ENCODE peak calls at places on chromosomes 5 and 9, in ten cellular contexts. G is cardiac muscle cell, R is H1, I is upper lobe of left lung, T is adrenal gland, J is AG04449, H is GM06990, E is A549, B is IMR-90, L is tibial artery. Q is an unnamed sample.

GRCh38 chr5:96175090-96175489 is 213.4 kb upstream of the ELL2 start:
- DNase-seq in G (no peak), R (no peak), I (no peak), T (no peak), J (no peak), H (peak), E (peak), B (no peak), L (no peak), Q (no peak)

GRCh38 chr5:55923177-55923872 is 71.4 kb downstream of the IL6ST start:
- DNase-seq in G (no peak), R (no peak), I (no peak), T (no peak), J (no peak), H (no peak), E (no peak), B (no peak), L (peak), Q (no peak)

GRCh38 chr5:119512277-119512676 is 60.0 kb downstream of the HSD17B4 start:
- DNase-seq in G (no peak), R (no peak), I (no peak), T (no peak), J (no peak), H (no peak), E (no peak), B (no peak), L (no peak), Q (no peak)

GRCh38 chr5:109407913-109408312 is 1.9 kb downstream of the PJA2 start:
- DNase-seq in G (no peak), R (no peak), I (no peak), T (no peak), J (no peak), H (no peak), E (no peak), B (no peak), L (no peak), Q (no peak)

GRCh38 chr9:101371813-101372212 is 13.0 kb downstream of the BAAT start:
- DNase-seq in G (no peak), R (no peak), I (no peak), T (no peak), J (no peak), H (no peak), E (no peak), B (no peak), L (no peak), Q (no peak)

GRCh38 chr5:13739462-13739861 is 205.0 kb downstream of the DNAH5 start:
- DNase-seq in G (no peak), R (no peak), I (no peak), T (no peak), J (no peak), H (no peak), E (no peak), B (no peak), L (no peak), Q (no peak)

GRCh38 chr9:83441390-83441789 is 96.8 kb downstream of the FRMD3 start:
- DNase-seq in G (no peak), R (no peak), I (no peak), T (peak), J (no peak), H (no peak), E (no peak), B (no peak), L (no peak), Q (no peak)

GRCh38 chr5:107364443-107365096 is 306.2 kb downstream of the EFNA5 start:
- DNase-seq in G (no peak), R (no peak), I (no peak), T (no peak), J (no peak), H (no peak), E (no peak), B (no peak), L (no peak), Q (no peak)

GRCh38 chr9:93317495-93318094 is 133.7 kb downstream of the WNK2 start:
- DNase-seq in G (no peak), R (no peak), I (no peak), T (no peak), J (no peak), H (no peak), E (no peak), B (no peak), L (peak), Q (no peak)

GRCh38 chr5:173231381-173231766 is 3.6 kb downstream of the NKX2-5 start:
- DNase-seq in G (peak), R (no peak), I (no peak), T (no peak), J (no peak), H (no peak), E (no peak), B (no peak), L (peak), Q (no peak)

GRCh38 chr9:137326436-137327060 is 24.5 kb upstream of the NRARP start:
- DNase-seq in G (no peak), R (no peak), I (no peak), T (no peak), J (no peak), H (peak), E (no peak), B (no peak), L (peak), Q (no peak)

GRCh38 chr5:119360905-119361605 is 5.2 kb downstream of the TNFAIP8 start:
- DNase-seq in G (no peak), R (no peak), I (peak), T (no peak), J (no peak), H (no peak), E (no peak), B (peak), L (no peak), Q (no peak)

GRCh38 chr9:109469646-109470358 is 28.3 kb downstream of the PTPN3 start:
- DNase-seq in G (peak), R (peak), I (no peak), T (peak), J (peak), H (peak), E (peak), B (peak), L (peak), Q (peak)

GRCh38 chr9:34558911-34559615 is 30.5 kb downstream of the CNTFR start:
- DNase-seq in G (no peak), R (no peak), I (no peak), T (no peak), J (no peak), H (no peak), E (no peak), B (no peak), L (no peak), Q (no peak)

GRCh38 chr9:70493046-70493445 is 78.6 kb upstream of the KLF9 start:
- DNase-seq in G (no peak), R (no peak), I (no peak), T (no peak), J (no peak), H (no peak), E (no peak), B (no peak), L (no peak), Q (no peak)

GRCh38 chr9:70043689-70044449 is at the start of gene MAMDC2:
- DNase-seq in G (peak), R (no peak), I (peak), T (no peak), J (no peak), H (no peak), E (no peak), B (peak), L (peak), Q (no peak)

GRCh38 chr9:33172735-33173238 is 5.7 kb upstream of the B4GALT1 start:
- DNase-seq in G (no peak), R (no peak), I (no peak), T (no peak), J (no peak), H (no peak), E (no peak), B (no peak), L (no peak), Q (peak)

GRCh38 chr5:80245986-80246781 is 9.7 kb downstream of the SERINC5 start:
- DNase-seq in G (no peak), R (no peak), I (no peak), T (no peak), J (no peak), H (no peak), E (no peak), B (peak), L (no peak), Q (peak)

GRCh38 chr5:65801332-65801731 is 79.3 kb downstream of the NLN start:
- DNase-seq in G (no peak), R (no peak), I (no peak), T (no peak), J (no peak), H (no peak), E (no peak), B (peak), L (no peak), Q (no peak)

GRCh38 chr5:132204330-132204729 is 23.3 kb downstream of the P4HA2 start:
- DNase-seq in G (no peak), R (no peak), I (no peak), T (no peak), J (no peak), H (no peak), E (no peak), B (no peak), L (no peak), Q (no peak)

GRCh38 chr5:3542158-3542557 is 53.5 kb upstream of the IRX1 start:
- DNase-seq in G (no peak), R (no peak), I (no peak), T (no peak), J (no peak), H (no peak), E (no peak), B (no peak), L (no peak), Q (no peak)

GRCh38 chr9:134225186-134225585 is 60.8 kb upstream of the RNU6ATAC start:
- DNase-seq in G (no peak), R (no peak), I (no peak), T (no peak), J (no peak), H (no peak), E (no peak), B (no peak), L (no peak), Q (no peak)

GRCh38 chr9:78685471-78685870 is 388.5 kb downstream of the PSAT1 start:
- DNase-seq in G (no peak), R (no peak), I (no peak), T (no peak), J (no peak), H (no peak), E (no peak), B (no peak), L (no peak), Q (no peak)

GRCh38 chr5:123036391-123037103 is at the start of gene PPIC:
- DNase-seq in G (peak), R (peak), I (peak), T (peak), J (no peak), H (peak), E (peak), B (peak), L (peak), Q (no peak)

GRCh38 chr9:32627394-32627954 is 8.0 kb downstream of the TAF1L start:
- DNase-seq in G (no peak), R (no peak), I (no peak), T (no peak), J (no peak), H (no peak), E (no peak), B (no peak), L (no peak), Q (peak)

GRCh38 chr5:109829331-109829730 is 139.6 kb downstream of the MAN2A1 start:
- DNase-seq in G (no peak), R (no peak), I (no peak), T (no peak), J (no peak), H (no peak), E (no peak), B (peak), L (no peak), Q (no peak)

GRCh38 chr9:114308361-114308950 is 14.4 kb upstream of the ORM1 start:
- DNase-seq in G (no peak), R (no peak), I (no peak), T (peak), J (no peak), H (no peak), E (no peak), B (no peak), L (peak), Q (no peak)

GRCh38 chr5:143213231-143213850 is 190.1 kb downstream of the NR3C1 start:
- DNase-seq in G (no peak), R (no peak), I (no peak), T (no peak), J (no peak), H (peak), E (no peak), B (peak), L (no peak), Q (no peak)
- TF ChIP-seq CTCF in G (no peak), R (no peak), I (no peak), T (no peak), J (no peak), H (no peak), E (no peak), B (no peak), L (no peak), Q (no peak)

DNA sequence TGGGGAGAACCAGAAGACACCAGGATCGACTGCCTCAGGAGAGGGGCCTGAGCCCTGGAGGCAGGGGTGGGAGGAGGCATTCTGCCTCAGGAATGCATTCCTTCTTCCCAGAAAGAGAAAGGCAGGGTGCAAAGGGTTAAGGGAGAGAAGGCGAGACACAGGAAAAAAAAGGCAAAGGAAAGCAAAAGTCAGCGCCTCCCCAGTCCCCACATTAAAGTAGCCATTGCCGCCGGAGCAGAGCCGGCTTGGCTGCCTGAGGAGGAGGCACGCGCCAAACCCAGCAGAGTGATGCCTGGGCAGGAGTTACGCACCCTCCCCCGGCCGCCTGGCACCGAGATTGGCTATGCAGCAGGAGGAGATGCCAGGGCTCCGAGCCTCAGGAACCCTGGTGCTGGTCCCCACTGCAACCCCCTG is 123.9 kb upstream of the PHYKPL start:
- DNase-seq in G (no peak), R (no peak), I (no peak), T (no peak), J (no peak), H (no peak), E (no peak), B (no peak), L (no peak), Q (no peak)
- H3K4me3 ChIP-seq in G (no peak), R (no peak), I (no peak), T (no peak), J (no peak), H (no peak), E (no peak), B (no peak), L (no peak), Q (no peak)

DNA sequence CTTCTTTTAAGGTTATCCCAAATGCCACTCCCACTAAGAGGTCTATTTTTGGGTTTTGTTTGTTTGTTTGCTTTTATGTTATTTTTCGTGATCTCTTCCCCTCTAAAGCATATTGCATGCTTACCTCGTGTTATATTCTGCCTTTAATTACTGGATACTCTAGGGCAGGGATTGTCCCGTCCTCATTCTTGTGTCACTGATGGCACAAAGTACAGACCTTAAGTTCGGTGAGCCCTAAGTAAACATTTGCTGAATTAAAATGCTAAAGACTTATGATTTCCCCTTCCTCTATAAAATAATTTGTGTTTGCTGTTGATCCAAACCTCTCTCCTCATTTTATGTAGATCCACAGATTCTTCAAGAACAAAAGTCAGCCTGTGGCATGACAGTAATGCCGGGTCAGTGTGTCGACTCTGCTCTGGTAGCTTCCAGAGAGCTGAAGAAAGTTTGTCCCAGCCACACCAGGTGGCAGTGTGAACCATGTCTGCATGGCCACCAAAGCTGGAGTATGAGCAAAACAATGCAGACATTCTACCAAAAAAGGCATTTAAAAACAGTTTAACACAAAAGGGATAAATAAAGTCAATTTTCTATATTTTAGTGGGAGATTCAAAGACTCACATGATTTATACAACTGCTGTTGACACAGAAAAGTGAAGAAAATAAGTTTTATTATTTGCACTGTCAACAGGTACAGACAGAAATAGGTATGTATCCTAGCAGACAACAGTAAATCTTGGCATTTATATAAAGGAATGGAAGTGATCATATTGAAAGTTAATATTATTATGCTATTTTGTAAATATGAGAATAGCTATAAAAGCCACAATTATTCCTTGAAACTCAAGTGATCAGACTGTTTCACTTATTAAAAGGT is 17.9 kb upstream of the POC5 start:
- DNase-seq in G (peak), R (peak), I (no peak), T (peak), J (no peak), H (no peak), E (peak), B (peak), L (no peak), Q (no peak)
- TF ChIP-seq CTCF in G (peak), R (peak), I (no peak), T (peak), J (peak), H (peak), E (peak), B (peak), L (no peak), Q (peak)

GRCh38 chr5:125011419-125011818 is 265.0 kb upstream of the ZNF608 start:
- DNase-seq in G (no peak), R (no peak), I (no peak), T (no peak), J (no peak), H (no peak), E (no peak), B (no peak), L (no peak), Q (no peak)

GRCh38 chr5:125012727-125013451 is 266.4 kb upstream of the ZNF608 start:
- DNase-seq in G (peak), R (no peak), I (no peak), T (no peak), J (no peak), H (no peak), E (no peak), B (no peak), L (no peak), Q (no peak)

GRCh38 chr5:125006011-125006685 is 259.7 kb upstream of the ZNF608 start:
- DNase-seq in G (peak), R (no peak), I (no peak), T (no peak), J (no peak), H (peak), E (no peak), B (no peak), L (no peak), Q (no peak)

GRCh38 chr5:125011982-125012381 is 265.5 kb upstream of the ZNF608 start:
- DNase-seq in G (peak), R (no peak), I (no peak), T (no peak), J (no peak), H (no peak), E (no peak), B (no peak), L (no peak), Q (no peak)

DNA sequence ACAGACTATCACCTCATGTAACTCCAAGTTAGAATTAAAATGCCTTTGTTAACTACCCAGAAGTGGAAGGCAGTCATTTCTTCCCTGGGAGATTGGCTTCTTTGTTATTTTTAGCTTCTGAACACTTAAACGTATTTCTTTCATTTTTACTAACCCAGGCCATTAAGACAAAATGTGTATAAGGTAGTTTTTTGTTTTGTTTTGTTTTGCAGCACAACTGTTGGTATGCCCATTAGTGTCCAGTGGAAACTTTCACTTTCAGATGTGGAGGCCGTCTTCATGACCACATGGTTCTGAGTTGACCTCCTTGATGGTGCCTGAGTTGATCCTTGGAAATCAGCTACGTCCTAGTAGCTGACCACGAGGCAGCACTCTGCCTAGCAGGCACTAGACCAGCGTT is 264.6 kb upstream of the ZNF608 start:
- DNase-seq in G (no peak), R (no peak), I (no peak), T (no peak), J (no peak), H (peak), E (no peak), B (no peak), L (no peak), Q (no peak)
- H3K4me3 ChIP-seq in G (no peak), R (no peak), I (no peak), T (no peak), J (no peak), H (no peak), E (no peak), B (no peak), L (no peak), Q (no peak)

GRCh38 chr5:35373196-35373696 is 143.0 kb upstream of the PRLR start:
- DNase-seq in G (no peak), R (no peak), I (no peak), T (no peak), J (no peak), H (no peak), E (no peak), B (no peak), L (no peak), Q (no peak)
- TF ChIP-seq CTCF in G (no peak), R (no peak), I (no peak), T (no peak), J (no peak), H (no peak), E (no peak), B (no peak), L (no peak), Q (no peak)

Q was measured in epithelial cell of proximal tubule.